ENCODE peak calls at places on chromosomes 2 and 18, in four cellular contexts. One of them, this sample, is unnamed.

GRCh38 chr18:74456409-74457042 is 582 bp downstream of the DIPK1C start:
- DNase-seq in hepatocyte: no peak
- DNase-seq in fibroblast of lung: no peak
- DNase-seq in DND-41: no peak
- DNase-seq in this sample: no peak

GRCh38 chr2:220959391-220959802 is 612.7 kb downstream of the EPHA4 start:
- DNase-seq in hepatocyte: peak
- DNase-seq in fibroblast of lung: peak
- DNase-seq in DND-41: no peak
- DNase-seq in this sample: no peak

GRCh38 chr2:194867328-194867727 is 789.7 kb upstream of the SLC39A10 start:
- DNase-seq in hepatocyte: no peak
- DNase-seq in fibroblast of lung: peak
- DNase-seq in DND-41: no peak
- DNase-seq in this sample: peak

GRCh38 chr2:240573071-240573515 is 4.8 kb downstream of the RNPEPL1 start:
- DNase-seq in hepatocyte: no peak
- DNase-seq in fibroblast of lung: no peak
- DNase-seq in DND-41: no peak
- DNase-seq in this sample: no peak

GRCh38 chr2:54999182-54999581 is 51.1 kb downstream of the RTN4 start:
- DNase-seq in hepatocyte: no peak
- DNase-seq in fibroblast of lung: peak
- DNase-seq in DND-41: no peak
- DNase-seq in this sample: peak

GRCh38 chr2:189657867-189658266 is 3.4 kb upstream of the ASNSD1 start:
- DNase-seq in hepatocyte: peak
- DNase-seq in fibroblast of lung: no peak
- DNase-seq in DND-41: peak
- DNase-seq in this sample: no peak

GRCh38 chr2:10122500-10123280 is at the start of gene RRM2:
- DNase-seq in hepatocyte: peak
- DNase-seq in fibroblast of lung: peak
- DNase-seq in DND-41: peak
- DNase-seq in this sample: peak

GRCh38 chr2:216575465-216575864 is 57.8 kb upstream of the IGFBP2 start:
- DNase-seq in hepatocyte: no peak
- DNase-seq in fibroblast of lung: no peak
- DNase-seq in DND-41: no peak
- DNase-seq in this sample: no peak

GRCh38 chr18:31099490-31100230 is 2.6 kb downstream of the DSC2 start:
- DNase-seq in hepatocyte: peak
- DNase-seq in fibroblast of lung: no peak
- DNase-seq in DND-41: no peak
- DNase-seq in this sample: no peak

GRCh38 chr2:21607568-21607967 is 483.8 kb downstream of the TDRD15 start:
- DNase-seq in hepatocyte: no peak
- DNase-seq in fibroblast of lung: no peak
- DNase-seq in DND-41: no peak
- DNase-seq in this sample: no peak

GRCh38 chr2:41659758-41660157 is 388.1 kb upstream of the PKDCC start:
- DNase-seq in hepatocyte: no peak
- DNase-seq in fibroblast of lung: no peak
- DNase-seq in DND-41: no peak
- DNase-seq in this sample: no peak

GRCh38 chr2:239181601-239182471 is 219.0 kb downstream of the HDAC4 start:
- DNase-seq in hepatocyte: peak
- DNase-seq in fibroblast of lung: no peak
- DNase-seq in DND-41: no peak
- DNase-seq in this sample: no peak

GRCh38 chr2:81283081-81283480 is 978.5 kb upstream of the LRRTM1 start:
- DNase-seq in hepatocyte: peak
- DNase-seq in fibroblast of lung: peak
- DNase-seq in DND-41: no peak
- DNase-seq in this sample: no peak

GRCh38 chr2:85516649-85517389 is 22.1 kb upstream of the MAT2A start:
- DNase-seq in hepatocyte: peak
- DNase-seq in fibroblast of lung: no peak
- DNase-seq in DND-41: no peak
- DNase-seq in this sample: no peak

GRCh38 chr18:21242141-21243040 is at the start of gene GREB1L:
- DNase-seq in hepatocyte: peak
- DNase-seq in fibroblast of lung: peak
- DNase-seq in DND-41: no peak
- DNase-seq in this sample: no peak

GRCh38 chr2:81706856-81707255 is 1402.3 kb upstream of the LRRTM1 start:
- DNase-seq in hepatocyte: no peak
- DNase-seq in fibroblast of lung: no peak
- DNase-seq in DND-41: no peak
- DNase-seq in this sample: no peak

GRCh38 chr2:204691911-204692510 is 146.7 kb downstream of the PARD3B start:
- DNase-seq in hepatocyte: peak
- DNase-seq in fibroblast of lung: peak
- DNase-seq in DND-41: peak
- DNase-seq in this sample: peak

GRCh38 chr2:216777637-216778273 is 82.1 kb downstream of the TNP1 start:
- DNase-seq in hepatocyte: peak
- DNase-seq in fibroblast of lung: peak
- DNase-seq in DND-41: peak
- DNase-seq in this sample: peak

GRCh38 chr18:13252696-13253410 is 34.3 kb downstream of the LDLRAD4 start:
- DNase-seq in hepatocyte: no peak
- DNase-seq in fibroblast of lung: no peak
- DNase-seq in DND-41: no peak
- DNase-seq in this sample: no peak

GRCh38 chr2:217954051-217954450 is 48.7 kb downstream of the TNS1 start:
- DNase-seq in hepatocyte: no peak
- DNase-seq in fibroblast of lung: no peak
- DNase-seq in DND-41: no peak
- DNase-seq in this sample: no peak

GRCh38 chr2:42328148-42328833 is 32.7 kb downstream of the COX7A2L start:
- DNase-seq in hepatocyte: peak
- DNase-seq in fibroblast of lung: peak
- DNase-seq in DND-41: no peak
- DNase-seq in this sample: peak

GRCh38 chr2:223746611-223747010 is 90.8 kb downstream of the AP1S3 start:
- DNase-seq in hepatocyte: no peak
- DNase-seq in fibroblast of lung: no peak
- DNase-seq in DND-41: no peak
- DNase-seq in this sample: no peak

GRCh38 chr2:43372386-43373081 is 146.1 kb upstream of the ZFP36L2 start:
- DNase-seq in hepatocyte: no peak
- DNase-seq in fibroblast of lung: no peak
- DNase-seq in DND-41: no peak
- DNase-seq in this sample: no peak

GRCh38 chr2:158239271-158239670 is 137.6 kb downstream of the UPP2 start:
- DNase-seq in hepatocyte: no peak
- DNase-seq in fibroblast of lung: no peak
- DNase-seq in DND-41: no peak
- DNase-seq in this sample: no peak

GRCh38 chr2:162344617-162344950 is 652 bp downstream of the GCA start:
- DNase-seq in hepatocyte: no peak
- DNase-seq in fibroblast of lung: no peak
- DNase-seq in DND-41: no peak
- DNase-seq in this sample: no peak

GRCh38 chr2:224134003-224134734 is 95.1 kb upstream of the SERPINE2 start:
- DNase-seq in hepatocyte: no peak
- DNase-seq in fibroblast of lung: no peak
- DNase-seq in DND-41: no peak
- DNase-seq in this sample: no peak

GRCh38 chr2:201403904-201404303 is 46.8 kb upstream of the FLACC1 start:
- DNase-seq in hepatocyte: no peak
- DNase-seq in fibroblast of lung: peak
- DNase-seq in DND-41: no peak
- DNase-seq in this sample: no peak

GRCh38 chr2:238238311-238238765 is 1.5 kb downstream of the HES6 start:
- DNase-seq in hepatocyte: no peak
- DNase-seq in fibroblast of lung: no peak
- DNase-seq in DND-41: no peak
- DNase-seq in this sample: no peak

GRCh38 chr18:79917351-79918088 is 33.9 kb downstream of the SLC66A2 start:
- DNase-seq in hepatocyte: no peak
- DNase-seq in fibroblast of lung: no peak
- DNase-seq in DND-41: no peak
- DNase-seq in this sample: no peak

GRCh38 chr2:26182887-26183630 is 10.2 kb downstream of the GAREM2 start:
- DNase-seq in hepatocyte: no peak
- DNase-seq in fibroblast of lung: no peak
- DNase-seq in DND-41: no peak
- DNase-seq in this sample: no peak

GRCh38 chr2:216082805-216083204 is 1.1 kb downstream of the TMEM169 start:
- DNase-seq in hepatocyte: no peak
- DNase-seq in fibroblast of lung: no peak
- DNase-seq in DND-41: no peak
- DNase-seq in this sample: no peak

GRCh38 chr18:8260319-8260718 is 348.9 kb upstream of the RAB12 start:
- DNase-seq in hepatocyte: no peak
- DNase-seq in fibroblast of lung: no peak
- DNase-seq in DND-41: no peak
- DNase-seq in this sample: no peak

GRCh38 chr18:75128051-75128605 is 80.8 kb downstream of the PTGR3 start:
- DNase-seq in hepatocyte: no peak
- DNase-seq in fibroblast of lung: no peak
- DNase-seq in DND-41: no peak
- DNase-seq in this sample: no peak

GRCh38 chr2:137838255-137839092 is 125.8 kb upstream of the HNMT start:
- DNase-seq in hepatocyte: peak
- DNase-seq in fibroblast of lung: peak
- DNase-seq in DND-41: peak
- DNase-seq in this sample: peak

GRCh38 chr18:21682276-21683051 is 22.1 kb downstream of the ABHD3 start:
- DNase-seq in hepatocyte: peak
- DNase-seq in fibroblast of lung: peak
- DNase-seq in DND-41: no peak
- DNase-seq in this sample: no peak

GRCh38 chr2:174499365-174499764 is 12.5 kb upstream of the GPR155 start:
- DNase-seq in hepatocyte: no peak
- DNase-seq in fibroblast of lung: no peak
- DNase-seq in DND-41: no peak
- DNase-seq in this sample: no peak

GRCh38 chr2:76210551-76210950 is 499.8 kb upstream of the GCFC2 start:
- DNase-seq in hepatocyte: no peak
- DNase-seq in fibroblast of lung: no peak
- DNase-seq in DND-41: no peak
- DNase-seq in this sample: no peak

GRCh38 chr2:76212305-76212985 is 501.7 kb upstream of the GCFC2 start:
- DNase-seq in hepatocyte: no peak
- DNase-seq in fibroblast of lung: no peak
- DNase-seq in DND-41: no peak
- DNase-seq in this sample: no peak
- H2AFZ ChIP-seq in hepatocyte: no peak
- H2AFZ ChIP-seq in fibroblast of lung: no peak
- H2AFZ ChIP-seq in DND-41: no peak
- H2AFZ ChIP-seq in this sample: no peak

GRCh38 chr18:58054041-58054733 is 10.2 kb downstream of the NEDD4L start:
- DNase-seq in hepatocyte: peak
- DNase-seq in fibroblast of lung: peak
- DNase-seq in DND-41: no peak
- DNase-seq in this sample: no peak
- H3K4me3 ChIP-seq in hepatocyte: no peak
- H3K4me3 ChIP-seq in fibroblast of lung: no peak
- H3K4me3 ChIP-seq in DND-41: no peak
- H3K4me3 ChIP-seq in this sample: no peak

DNA sequence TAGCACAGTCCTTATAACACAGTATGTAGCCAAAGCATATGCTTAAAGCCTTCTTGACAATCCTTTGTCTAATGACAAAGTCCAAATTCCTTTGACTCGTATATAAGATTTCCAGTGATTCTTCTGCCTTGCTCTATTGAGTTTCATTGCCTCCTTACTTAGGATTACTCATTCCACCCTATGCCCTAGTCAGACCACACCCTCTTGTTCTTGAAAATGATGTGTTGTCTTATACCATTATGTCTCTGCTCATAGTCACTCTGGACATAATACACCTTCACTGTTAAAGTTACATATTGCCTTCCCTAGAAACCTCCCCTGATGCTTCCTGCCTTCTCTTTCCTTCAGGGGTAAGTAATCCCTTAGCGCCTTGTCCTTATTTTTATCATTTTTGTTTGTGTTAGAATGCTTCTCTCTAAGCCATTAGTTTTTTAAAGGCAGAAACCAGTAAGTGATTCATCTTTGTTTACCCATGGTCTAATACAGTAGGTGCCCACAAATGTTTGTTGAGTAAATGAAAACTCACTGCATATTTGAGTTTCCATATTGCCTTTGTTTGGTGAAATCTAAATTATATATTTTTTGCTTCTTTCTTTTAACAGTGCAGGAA is 19.3 kb downstream of the GPD2 start:
- DNase-seq in hepatocyte: peak
- DNase-seq in fibroblast of lung: peak
- DNase-seq in DND-41: no peak
- DNase-seq in this sample: no peak
- H3K27ac ChIP-seq in hepatocyte: peak
- H3K27ac ChIP-seq in fibroblast of lung: peak
- H3K27ac ChIP-seq in DND-41: no peak
- H3K27ac ChIP-seq in this sample: no peak

GRCh38 chr2:188280811-188281222 is 10.9 kb upstream of the GULP1 start:
- DNase-seq in hepatocyte: peak
- DNase-seq in fibroblast of lung: no peak
- DNase-seq in DND-41: no peak
- DNase-seq in this sample: no peak

GRCh38 chr2:188276255-188276654 is 15.4 kb upstream of the GULP1 start:
- DNase-seq in hepatocyte: no peak
- DNase-seq in fibroblast of lung: no peak
- DNase-seq in DND-41: no peak
- DNase-seq in this sample: no peak

GRCh38 chr2:188282907-188283306 is 8.8 kb upstream of the GULP1 start:
- DNase-seq in hepatocyte: no peak
- DNase-seq in fibroblast of lung: no peak
- DNase-seq in DND-41: no peak
- DNase-seq in this sample: no peak

GRCh38 chr2:188279093-188279445 is 12.6 kb upstream of the GULP1 start:
- DNase-seq in hepatocyte: no peak
- DNase-seq in fibroblast of lung: no peak
- DNase-seq in DND-41: no peak
- DNase-seq in this sample: no peak

DNA sequence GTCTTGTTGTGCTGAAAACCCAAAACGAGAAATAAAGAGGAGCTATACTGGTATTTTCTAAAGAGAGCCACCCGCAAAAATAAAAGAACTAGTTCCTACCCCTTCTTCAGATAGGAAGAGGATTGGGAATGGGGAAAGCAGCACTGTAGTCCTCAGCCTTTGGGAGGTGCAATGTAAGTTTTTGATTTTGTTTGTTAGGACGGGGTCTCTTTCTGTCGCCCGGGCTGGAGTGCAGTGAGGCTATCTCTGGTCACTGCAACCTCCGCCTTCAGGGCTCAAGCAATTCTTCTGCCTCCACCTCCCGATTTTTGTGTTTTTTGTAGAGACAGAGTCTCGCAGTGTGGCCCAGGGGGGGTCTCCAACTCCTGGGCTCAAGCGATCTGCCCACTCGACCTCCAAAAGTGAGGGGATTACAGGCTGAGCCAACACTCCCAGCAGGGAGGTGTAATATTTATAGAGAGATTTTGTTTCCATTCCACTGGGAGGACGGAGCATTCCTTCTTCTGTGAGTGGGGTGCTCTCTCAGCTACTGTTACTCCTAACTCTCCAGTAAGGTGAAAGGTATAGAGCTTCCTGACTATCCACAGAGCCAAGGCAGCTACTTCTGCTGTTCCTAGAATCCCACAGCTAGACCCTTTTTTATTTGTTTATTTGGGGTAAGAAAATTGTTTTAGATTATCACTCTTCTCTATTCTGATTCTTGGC is 13.1 kb upstream of the GULP1 start:
- DNase-seq in hepatocyte: no peak
- DNase-seq in fibroblast of lung: no peak
- DNase-seq in DND-41: no peak
- DNase-seq in this sample: no peak
- H2AFZ ChIP-seq in hepatocyte: peak
- H2AFZ ChIP-seq in fibroblast of lung: peak
- H2AFZ ChIP-seq in DND-41: no peak
- H2AFZ ChIP-seq in this sample: no peak